ENCODE peak calls at places on chromosome 11, in eight cellular contexts. One of them, this sample, is unnamed.

GRCh38 chr11:46277313-46277622 is 194 bp upstream of the CREB3L1 start:
- DNase-seq in CD4-positive, CD25-positive, alpha-beta regulatory T cell: no peak
- DNase-seq in NCI-H1930: no peak
- DNase-seq in HCT116: no peak
- DNase-seq in uterus: peak
- DNase-seq in stimulated activated CD4-positive, alpha-beta T cell treated with anti-CD3 and anti-CD28 coated beads, Interleukin-1b, Interleukin-23, amount 100 ng/mL, for 24 hours: no peak
- DNase-seq in epithelial cell of prostate: no peak
- DNase-seq in AG08395: peak
- DNase-seq in this sample: peak

GRCh38 chr11:123525511-123525918 is 95.4 kb downstream of the GRAMD1B start:
- DNase-seq in stimulated activated CD4-positive, alpha-beta T cell treated with anti-CD3 and anti-CD28 coated beads, Interleukin-1b, Interleukin-23, amount 100 ng/mL, for 24 hours: no peak
- DNase-seq in CD4-positive, CD25-positive, alpha-beta regulatory T cell: no peak
- DNase-seq in HCT116: no peak
- DNase-seq in NCI-H1930: no peak
- DNase-seq in uterus: no peak
- DNase-seq in AG08395: no peak
- DNase-seq in epithelial cell of prostate: no peak
- DNase-seq in this sample: no peak

GRCh38 chr11:61075891-61076290 is 26.4 kb upstream of the CD5 start:
- DNase-seq in NCI-H1930: no peak
- DNase-seq in uterus: no peak
- DNase-seq in HCT116: no peak
- DNase-seq in stimulated activated CD4-positive, alpha-beta T cell treated with anti-CD3 and anti-CD28 coated beads, Interleukin-1b, Interleukin-23, amount 100 ng/mL, for 24 hours: no peak
- DNase-seq in AG08395: peak
- DNase-seq in CD4-positive, CD25-positive, alpha-beta regulatory T cell: no peak
- DNase-seq in epithelial cell of prostate: peak
- DNase-seq in this sample: peak

GRCh38 chr11:119496453-119496852 is 73.5 kb upstream of the THY1 start:
- DNase-seq in CD4-positive, CD25-positive, alpha-beta regulatory T cell: no peak
- DNase-seq in NCI-H1930: no peak
- DNase-seq in HCT116: no peak
- DNase-seq in epithelial cell of prostate: no peak
- DNase-seq in AG08395: peak
- DNase-seq in uterus: no peak
- DNase-seq in stimulated activated CD4-positive, alpha-beta T cell treated with anti-CD3 and anti-CD28 coated beads, Interleukin-1b, Interleukin-23, amount 100 ng/mL, for 24 hours: no peak
- DNase-seq in this sample: no peak

GRCh38 chr11:58027341-58027740 is 3.4 kb upstream of the OR6Q1 start:
- DNase-seq in stimulated activated CD4-positive, alpha-beta T cell treated with anti-CD3 and anti-CD28 coated beads, Interleukin-1b, Interleukin-23, amount 100 ng/mL, for 24 hours: no peak
- DNase-seq in AG08395: no peak
- DNase-seq in epithelial cell of prostate: no peak
- DNase-seq in HCT116: no peak
- DNase-seq in NCI-H1930: no peak
- DNase-seq in CD4-positive, CD25-positive, alpha-beta regulatory T cell: no peak
- DNase-seq in uterus: no peak
- DNase-seq in this sample: no peak

GRCh38 chr11:44625759-44626523 is 60.5 kb downstream of the CD82 start:
- DNase-seq in epithelial cell of prostate: no peak
- DNase-seq in HCT116: no peak
- DNase-seq in stimulated activated CD4-positive, alpha-beta T cell treated with anti-CD3 and anti-CD28 coated beads, Interleukin-1b, Interleukin-23, amount 100 ng/mL, for 24 hours: no peak
- DNase-seq in NCI-H1930: no peak
- DNase-seq in AG08395: no peak
- DNase-seq in uterus: peak
- DNase-seq in CD4-positive, CD25-positive, alpha-beta regulatory T cell: no peak
- DNase-seq in this sample: peak

GRCh38 chr11:109696191-109696897 is 274.4 kb downstream of the C11orf87 start:
- DNase-seq in uterus: no peak
- DNase-seq in epithelial cell of prostate: peak
- DNase-seq in HCT116: peak
- DNase-seq in AG08395: peak
- DNase-seq in NCI-H1930: no peak
- DNase-seq in stimulated activated CD4-positive, alpha-beta T cell treated with anti-CD3 and anti-CD28 coated beads, Interleukin-1b, Interleukin-23, amount 100 ng/mL, for 24 hours: no peak
- DNase-seq in CD4-positive, CD25-positive, alpha-beta regulatory T cell: no peak
- DNase-seq in this sample: no peak

GRCh38 chr11:102007567-102008437 is 39.4 kb upstream of the CFAP300 start:
- DNase-seq in stimulated activated CD4-positive, alpha-beta T cell treated with anti-CD3 and anti-CD28 coated beads, Interleukin-1b, Interleukin-23, amount 100 ng/mL, for 24 hours: no peak
- DNase-seq in HCT116: peak
- DNase-seq in uterus: no peak
- DNase-seq in NCI-H1930: peak
- DNase-seq in epithelial cell of prostate: peak
- DNase-seq in AG08395: peak
- DNase-seq in CD4-positive, CD25-positive, alpha-beta regulatory T cell: peak
- DNase-seq in this sample: no peak

GRCh38 chr11:83070044-83070877 is 1.4 kb downstream of the RAB30 start:
- DNase-seq in CD4-positive, CD25-positive, alpha-beta regulatory T cell: no peak
- DNase-seq in stimulated activated CD4-positive, alpha-beta T cell treated with anti-CD3 and anti-CD28 coated beads, Interleukin-1b, Interleukin-23, amount 100 ng/mL, for 24 hours: no peak
- DNase-seq in HCT116: no peak
- DNase-seq in epithelial cell of prostate: no peak
- DNase-seq in AG08395: peak
- DNase-seq in NCI-H1930: no peak
- DNase-seq in uterus: no peak
- DNase-seq in this sample: no peak